ENCODE peak calls at places on chromosomes 5 and 9, in five cellular contexts. Z is AG09309, U is ovary, J is mammary epithelial cell, P is astrocyte. A is an unnamed sample.

GRCh38 chr5:170263906-170264305 is 31.1 kb downstream of the C5orf58 start:
- DNase-seq in J (no peak), P (no peak), Z (no peak), U (no peak), A (no peak)

GRCh38 chr5:121963409-121963808 is 1.6 kb downstream of the SRFBP1 start:
- DNase-seq in Z (no peak), P (no peak), U (no peak), J (no peak), A (peak; percentile 14)

GRCh38 chr5:78102498-78102897 is 192.0 kb downstream of the AP3B1 start:
- DNase-seq in Z (no peak), J (peak; percentile 2), P (no peak), U (no peak), A (no peak)

GRCh38 chr5:86885011-86885410 is 267.3 kb downstream of the COX7C start:
- DNase-seq in Z (no peak), P (no peak), J (no peak), U (no peak), A (no peak)

GRCh38 chr9:98121096-98121495 is 2.1 kb upstream of the TRIM14 start:
- DNase-seq in U (no peak), Z (no peak), J (peak; percentile 37), P (no peak), A (no peak)

GRCh38 chr5:148970228-148970627 is 92.6 kb downstream of the SH3TC2 start:
- DNase-seq in P (no peak), Z (no peak), U (no peak), J (no peak), A (no peak)

GRCh38 chr5:80172067-80172690 is 83.7 kb downstream of the SERINC5 start:
- DNase-seq in P (peak; percentile 56), J (no peak), U (no peak), Z (no peak), A (no peak)

GRCh38 chr5:76527685-76528161 is 95.5 kb downstream of the F2RL2 start:
- DNase-seq in J (peak; percentile 55), Z (no peak), U (no peak), P (peak; percentile 89), A (no peak)

GRCh38 chr5:52786937-52787599 is 648 bp upstream of the ITGA1 start:
- DNase-seq in Z (no peak), U (no peak), P (no peak), J (peak; percentile 65), A (peak; percentile 38)

GRCh38 chr5:83470920-83471404 is 582 bp upstream of the VCAN start:
- DNase-seq in U (no peak), J (no peak), Z (no peak), P (no peak), A (peak; percentile 8)
- H3K4me3 ChIP-seq in U (peak overlapping the region; percentile 32), J (peak overlapping the region; percentile 68), Z (peak overlapping the region; percentile 79), P (peak overlapping the region; percentile 94), A (peak overlapping the region; percentile 83)

GRCh38 chr5:167049043-167049663 is 1242.3 kb upstream of the WWC1 start:
- DNase-seq in U (no peak), Z (no peak), P (peak; percentile 16), J (peak; percentile 32), A (peak; percentile 32)
- TF ChIP-seq CTCF in U (peak; percentile 38), Z (peak; percentile 15), P (peak; percentile 55), J (peak; percentile 75), A (peak; percentile 47)

DNA sequence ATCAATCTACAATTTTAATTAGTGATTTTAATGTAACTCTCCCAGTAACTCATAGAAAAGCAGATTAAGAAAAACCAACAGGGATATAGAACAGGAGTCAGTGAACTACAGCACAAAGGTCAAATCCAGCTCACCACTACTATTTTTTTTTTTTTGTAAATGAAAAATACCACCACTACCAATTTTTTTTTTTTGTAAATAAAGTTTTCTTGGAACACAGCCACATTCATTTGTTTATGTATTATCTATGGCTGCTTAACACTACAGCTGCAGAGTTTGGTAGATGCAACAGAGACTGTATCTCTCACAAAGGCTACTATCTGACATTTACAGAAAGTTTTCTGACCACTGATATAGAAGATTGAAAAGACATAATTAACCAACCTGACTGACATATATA is 11.7 kb downstream of the ZNF510 start:
- DNase-seq in Z (no peak), U (no peak), J (no peak), P (no peak), A (no peak)
- H3K4me3 ChIP-seq in Z (no peak overlapping the region), U (no peak overlapping the region), J (no peak overlapping the region), P (no peak overlapping the region), A (no peak overlapping the region)

GRCh38 chr9:92508018-92508417 is 25.7 kb upstream of the ASPN start:
- DNase-seq in J (no peak), P (no peak), U (peak; percentile 59), Z (no peak), A (no peak)
- TF ChIP-seq CTCF in J (no peak), P (no peak), U (no peak), Z (no peak), A (no peak)

DNA sequence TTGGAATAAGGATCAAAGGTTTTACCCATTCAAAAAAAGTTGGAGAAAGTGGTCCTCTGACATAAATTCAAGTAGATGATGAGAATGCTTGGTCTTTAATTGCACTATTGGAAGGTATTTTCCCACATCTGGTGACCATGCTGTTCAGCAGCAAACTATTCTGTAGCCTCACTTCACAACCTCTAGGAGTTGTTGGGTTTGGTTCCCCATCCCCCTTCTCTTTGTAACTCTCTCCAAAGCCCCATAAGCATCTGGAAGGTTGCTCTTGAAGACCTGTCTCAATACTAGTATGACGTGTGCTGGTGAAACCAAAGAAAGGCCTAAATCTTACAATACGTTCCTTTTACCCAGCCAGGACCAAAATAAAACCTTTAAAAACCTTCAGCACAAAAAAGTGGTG is 8.5 kb downstream of the RGMB start:
- DNase-seq in P (no peak), Z (no peak), U (no peak), J (no peak), A (no peak)
- H3K4me3 ChIP-seq in P (no peak overlapping the region), Z (no peak overlapping the region), U (no peak overlapping the region), J (no peak overlapping the region), A (no peak overlapping the region)

GRCh38 chr5:177447066-177447610 is 524 bp downstream of the PRR7 start:
- DNase-seq in U (peak; percentile 66), J (peak; percentile 45), Z (no peak), P (no peak), A (peak; percentile 81)

GRCh38 chr5:177448244-177448950 is 1.8 kb downstream of the PRR7 start:
- DNase-seq in Z (no peak), J (no peak), P (no peak), U (no peak), A (no peak)

GRCh38 chr5:177447611-177448243 is 1.1 kb downstream of the PRR7 start:
- DNase-seq in Z (no peak), J (peak; percentile 94), P (peak; percentile 60), U (no peak), A (no peak)

GRCh38 chr5:177445052-177446016 is 1.3 kb upstream of the PRR7 start:
- DNase-seq in P (no peak), U (no peak), Z (no peak), J (no peak), A (peak; percentile 67)

GRCh38 chr5:177446184-177447065 is at the start of gene PRR7:
- DNase-seq in U (peak; percentile 69), J (peak; percentile 60), Z (no peak), P (peak; percentile 62), A (peak; percentile 89)
- TF ChIP-seq CTCF in U (peak; percentile 8), J (no peak), Z (no peak), P (no peak), A (peak; percentile 15)

GRCh38 chr9:12777149-12778010 is 2.6 kb downstream of the LURAP1L start:
- DNase-seq in J (no peak), P (no peak), U (no peak), Z (no peak), A (no peak)
- H3K4me3 ChIP-seq in J (peak overlapping the region; percentile 87), P (peak overlapping the region; percentile 87), U (peak overlapping the region; percentile 75), Z (peak overlapping the region; percentile 88), A (no peak overlapping the region)